ENCODE peak calls at places on chromosomes 5 and 9, in seven cellular contexts. J, T, R, I, C, H and E are unnamed samples.

GRCh38 chr5:154491951-154492350 is 13.9 kb upstream of the HAND1 start:
- DNase-seq in R (peak; percentile 43), I (no peak), C (no peak), J (no peak), H (no peak), T (no peak), E (no peak)

GRCh38 chr9:111603041-111603440 is 3.6 kb upstream of the PTGR1 start:
- DNase-seq in H (no peak), R (no peak), J (no peak), T (no peak), I (no peak), C (peak; percentile 35), E (no peak)

GRCh38 chr9:123353984-123354591 is 1.9 kb upstream of the CRB2 start:
- DNase-seq in H (peak; percentile 79), R (peak; percentile 96), C (peak; percentile 63), I (no peak), T (peak; percentile 55), J (peak; percentile 85), E (peak; percentile 56)

GRCh38 chr5:119386945-119387344 is 31.1 kb downstream of the TNFAIP8 start:
- DNase-seq in R (no peak), J (no peak), H (no peak), C (peak; percentile 60), T (peak; percentile 56), I (no peak), E (peak; percentile 62)

GRCh38 chr9:121280715-121281613 is 13.0 kb downstream of the GSN start:
- DNase-seq in H (no peak), C (no peak), J (no peak), T (no peak), I (no peak), R (no peak), E (no peak)

GRCh38 chr5:14097998-14098471 is 45.1 kb upstream of the TRIO start:
- DNase-seq in C (peak; percentile 47), H (no peak), J (no peak), T (no peak), R (no peak), I (no peak), E (peak; percentile 87)

GRCh38 chr9:115106642-115107041 is 11.3 kb downstream of the TNC start:
- DNase-seq in T (no peak), J (no peak), H (no peak), R (no peak), C (no peak), I (no peak), E (no peak)

GRCh38 chr5:65873181-65873580 is 53.2 kb upstream of the ERBIN start:
- DNase-seq in H (no peak), I (no peak), R (no peak), C (peak; percentile 27), T (no peak), J (no peak), E (no peak)

GRCh38 chr9:87276851-87277251 is 220.8 kb upstream of the DAPK1 start:
- DNase-seq in C (peak; percentile 35), J (no peak), T (no peak), I (no peak), R (no peak), H (no peak), E (peak; percentile 48)

GRCh38 chr9:703392-703791 is 138.1 kb upstream of the DMRT1 start:
- DNase-seq in J (no peak), C (no peak), T (no peak), I (no peak), R (no peak), H (no peak), E (no peak)

GRCh38 chr9:19629506-19629905 is 159.3 kb downstream of the SLC24A2 start:
- DNase-seq in T (no peak), R (peak; percentile 61), I (no peak), H (no peak), J (no peak), C (no peak), E (no peak)

GRCh38 chr5:27403248-27403882 is 365.0 kb upstream of the CDH9 start:
- DNase-seq in R (no peak), H (no peak), J (no peak), I (no peak), C (peak; percentile 57), T (no peak), E (peak; percentile 32)

GRCh38 chr9:125993423-125993935 is 246.3 kb downstream of the PBX3 start:
- DNase-seq in I (no peak), J (no peak), R (peak; percentile 32), C (no peak), T (no peak), H (no peak), E (no peak)

GRCh38 chr5:318931-319601 is 2.4 kb upstream of the AHRR start:
- DNase-seq in J (no peak), H (no peak), C (no peak), I (no peak), T (no peak), R (peak; percentile 44), E (no peak)

GRCh38 chr5:90557871-90558270 is 726 bp upstream of the ADGRV1 start:
- DNase-seq in T (no peak), I (no peak), H (no peak), R (no peak), C (no peak), J (no peak), E (no peak)

GRCh38 chr5:37882636-37883035 is 42.8 kb upstream of the GDNF start:
- DNase-seq in R (no peak), I (no peak), J (no peak), T (no peak), C (no peak), H (no peak), E (peak; percentile 33)

GRCh38 chr5:89849819-89850515 is 559.6 kb downstream of the CETN3 start:
- DNase-seq in T (no peak), H (no peak), I (no peak), C (peak; percentile 19), J (no peak), R (peak; percentile 58), E (no peak)

GRCh38 chr9:129617167-129617566 is 3.7 kb downstream of the C9orf50 start:
- DNase-seq in R (peak; percentile 83), T (no peak), I (no peak), J (peak; percentile 67), H (no peak), C (peak; percentile 55), E (peak; percentile 57)

GRCh38 chr5:5331838-5332237 is 90.6 kb upstream of the ICE1 start:
- DNase-seq in J (no peak), H (no peak), T (no peak), C (no peak), R (peak; percentile 50), I (no peak), E (no peak)

GRCh38 chr5:168552146-168552545 is 23.0 kb downstream of the FBLL1 start:
- DNase-seq in I (no peak), T (peak; percentile 45), J (no peak), H (no peak), R (no peak), C (peak; percentile 99), E (peak; percentile 98)

GRCh38 chr9:128026255-128027165 is 40.6 kb downstream of the NAIF1 start:
- DNase-seq in T (no peak), R (no peak), C (peak; percentile 69), J (no peak), H (no peak), I (peak; percentile 45), E (peak; percentile 53)
- H3K4me3 ChIP-seq in T (peak overlapping the region; percentile 25), R (no peak overlapping the region), C (no peak overlapping the region), J (no peak overlapping the region), H (no peak overlapping the region), I (no peak overlapping the region), E (no peak overlapping the region)

GRCh38 chr5:118042076-118042475 is 946.3 kb downstream of the DTWD2 start:
- DNase-seq in I (no peak), R (no peak), T (no peak), H (no peak), C (peak; percentile 8), J (no peak), E (peak; percentile 10)
- TF ChIP-seq CTCF in I (no peak), R (peak; percentile 67), T (peak; percentile 29), H (no peak), C (peak; percentile 19), J (peak; percentile 24), E (no peak)

GRCh38 chr5:67012241-67012640 is 184.4 kb downstream of the CD180 start:
- DNase-seq in H (no peak), T (no peak), R (no peak), C (no peak), J (no peak), I (no peak), E (peak; percentile 69)

GRCh38 chr5:67014957-67015400 is 181.6 kb downstream of the CD180 start:
- DNase-seq in R (no peak), C (peak; percentile 91), H (no peak), J (no peak), T (no peak), I (no peak), E (peak; percentile 50)

GRCh38 chr5:67013719-67014118 is 182.9 kb downstream of the CD180 start:
- DNase-seq in T (no peak), C (no peak), J (no peak), H (no peak), R (no peak), I (no peak), E (no peak)

GRCh38 chr5:67014191-67014590 is 182.4 kb downstream of the CD180 start:
- DNase-seq in H (no peak), C (no peak), R (no peak), J (no peak), T (no peak), I (no peak), E (no peak)

DNA sequence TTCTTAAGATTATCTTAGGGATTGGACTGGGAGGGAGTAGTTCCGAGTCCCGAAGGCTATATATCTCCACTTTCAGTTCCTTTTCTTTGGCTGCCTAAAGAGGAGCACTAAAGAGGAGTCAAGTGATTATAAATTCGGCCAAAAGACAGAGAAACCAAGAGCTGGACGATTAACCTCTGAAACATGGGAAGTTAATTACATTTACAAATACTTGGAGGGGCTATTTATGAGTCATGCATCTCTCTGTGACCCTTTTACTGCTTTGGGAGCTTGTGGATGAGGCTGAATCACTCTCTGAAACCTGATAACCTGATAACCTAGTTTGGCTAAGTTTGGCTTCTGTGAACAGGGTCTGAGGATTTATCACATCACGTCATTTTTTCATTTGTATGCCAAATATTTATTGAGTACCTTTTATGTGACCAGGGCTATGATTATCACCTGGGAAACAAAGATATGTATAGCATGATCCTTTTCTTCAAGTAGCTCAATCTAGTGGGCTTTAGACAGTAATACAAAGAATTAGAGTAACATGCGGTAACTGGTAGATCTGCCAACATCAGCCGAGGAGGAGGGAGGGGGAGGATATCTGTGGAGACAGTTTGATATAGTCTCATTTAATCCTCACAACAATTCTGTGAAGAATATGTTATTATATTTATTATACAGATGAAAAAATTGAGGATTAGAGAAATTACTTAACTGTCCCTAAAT is 180.9 kb downstream of the CD180 start:
- DNase-seq in H (no peak), C (peak; percentile 56), I (no peak), T (no peak), R (no peak), J (peak; percentile 37), E (peak; percentile 64)
- H3K4me3 ChIP-seq in H (no peak overlapping the region), C (peak overlapping the region; percentile 53), I (peak overlapping the region; percentile 44), T (peak overlapping the region; percentile 44), R (no peak overlapping the region), J (peak overlapping the region; percentile 41), E (peak overlapping the region; percentile 34)

DNA sequence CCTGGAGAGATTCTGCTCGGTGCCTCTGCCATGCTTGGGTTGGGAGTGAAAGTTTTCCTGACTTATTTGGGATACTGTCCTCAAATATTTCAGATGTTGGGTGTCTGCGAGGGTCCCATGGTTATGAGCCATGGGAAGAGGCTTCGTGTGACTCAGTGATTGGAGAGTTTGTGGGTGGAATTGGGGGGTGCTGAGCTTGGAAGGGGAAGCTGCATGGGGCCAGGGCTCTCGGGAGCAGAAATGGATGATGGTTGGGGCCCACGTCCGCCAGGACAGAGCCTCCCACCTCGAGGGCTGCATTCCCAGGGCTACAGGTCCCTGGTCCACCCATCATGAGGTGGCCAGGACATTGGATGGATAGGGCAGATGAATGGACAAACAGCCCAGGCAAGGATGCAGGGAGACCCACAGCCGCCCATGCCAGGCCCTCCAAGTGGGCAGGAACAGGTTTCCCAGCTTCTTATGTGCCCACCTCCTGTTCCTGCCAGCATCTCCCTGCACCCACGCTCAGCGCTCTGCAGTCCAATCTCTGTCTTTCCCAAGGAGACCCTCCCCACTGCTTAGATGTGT is 5.5 kb downstream of the OBP2B start:
- DNase-seq in J (no peak), H (no peak), I (no peak), T (no peak), R (no peak), C (no peak), E (no peak)
- TF ChIP-seq CTCF in J (no peak), H (no peak), I (no peak), T (no peak), R (no peak), C (no peak), E (no peak)